ENCODE peak calls at places on chromosomes 4 and X, in seven cellular contexts. J is suprapubic skin, Y is pancreas, X is thoracic aorta, Q is fibroblast of lung, N is IMR-90, O is breast epithelium. F is an unnamed sample. For H3K4me1, the result is how much of the 10 kb centered on the place peaks cover.

GRCh38 chr4:78654809-78655208 is 103.2 kb downstream of the ANXA3 start:
- DNase-seq in Y (no peak), O (no peak), J (no peak), X (no peak), Q (peak), N (peak), F (no peak)

GRCh38 chrX:150269613-150270254 is 93.4 kb upstream of the MAMLD1 start:
- DNase-seq in X (no peak), O (no peak), Y (no peak), J (no peak), Q (peak), N (no peak), F (no peak)

GRCh38 chr4:131309628-131310027 is 1839.5 kb upstream of the PCDH10 start:
- DNase-seq in N (no peak), O (no peak), J (no peak), X (no peak), Y (no peak), Q (no peak), F (no peak)

GRCh38 chr4:83356899-83357661 is 22.4 kb upstream of the HPSE start:
- DNase-seq in Y (no peak), O (no peak), J (no peak), Q (peak), X (no peak), N (peak), F (no peak)

GRCh38 chr4:25098964-25099843 is 61.0 kb downstream of the SEPSECS start:
- DNase-seq in Y (no peak), Q (peak), O (no peak), N (peak), J (no peak), X (no peak), F (peak)

GRCh38 chr4:66014146-66014765 is 344.0 kb upstream of the EPHA5 start:
- DNase-seq in O (no peak), N (no peak), Y (no peak), J (no peak), X (no peak), Q (no peak), F (no peak)

GRCh38 chr4:77031544-77031943 is 44.2 kb downstream of the CCNI start:
- DNase-seq in Y (no peak), Q (no peak), J (no peak), N (no peak), X (no peak), O (no peak), F (no peak)

GRCh38 chrX:33128048-33128805 is 83.1 kb downstream of the DMD start:
- DNase-seq in J (no peak), Q (no peak), X (no peak), O (no peak), N (no peak), Y (no peak), F (no peak)

GRCh38 chr4:8157944-8158709 is 486 bp downstream of the ABLIM2 start:
- DNase-seq in X (no peak), J (no peak), N (no peak), Q (no peak), O (no peak), Y (no peak), F (no peak)

GRCh38 chr4:162017863-162018262 is 145.9 kb downstream of the FSTL5 start:
- DNase-seq in O (no peak), N (no peak), Y (no peak), J (no peak), Q (no peak), X (no peak), F (no peak)

GRCh38 chr4:120561648-120562047 is 360.9 kb downstream of the PRDM5 start:
- DNase-seq in J (no peak), Y (no peak), X (no peak), O (no peak), N (no peak), Q (no peak), F (no peak)

GRCh38 chr4:1339489-1339888 is 7.5 kb upstream of the UVSSA start:
- DNase-seq in X (no peak), Q (no peak), Y (no peak), N (no peak), J (no peak), O (no peak), F (no peak)

GRCh38 chrX:119230850-119231249 is 5.2 kb upstream of the PGRMC1 start:
- DNase-seq in J (no peak), X (no peak), Q (peak), O (no peak), N (no peak), Y (no peak), F (no peak)

GRCh38 chrX:148612431-148612830 is 112.0 kb downstream of the AFF2 start:
- DNase-seq in N (no peak), X (no peak), O (no peak), Q (no peak), Y (no peak), J (no peak), F (no peak)

GRCh38 chr4:106584590-106584989 is 216.0 kb upstream of the GIMD1 start:
- DNase-seq in Y (no peak), X (no peak), N (peak), Q (peak), J (no peak), O (no peak), F (no peak)
- H3K4me1 ChIP-seq in Y (under half), X (under half), N (under half), Q (under half), J (under half), O (under half), F (under half)

DNA sequence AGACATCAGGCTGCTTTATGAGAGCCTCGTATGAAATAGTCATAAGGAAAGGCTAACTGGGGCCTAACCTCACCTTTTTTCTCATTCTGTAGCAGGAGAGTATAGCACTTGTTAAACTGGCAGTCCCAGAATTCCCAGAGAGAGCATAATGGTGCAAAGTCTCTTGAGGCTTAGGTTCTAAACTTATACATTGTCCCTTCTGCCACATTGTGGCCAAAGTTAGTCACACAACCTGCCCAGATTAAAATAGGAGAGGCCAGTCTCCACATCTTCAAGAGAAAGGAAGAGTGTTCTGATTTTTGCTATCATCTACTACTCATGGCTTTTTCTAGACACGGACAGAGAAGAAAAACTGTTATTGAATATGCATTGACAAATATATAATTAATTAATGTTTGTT is 1588.9 kb upstream of the PCDH7 start:
- DNase-seq in Y (no peak), Q (no peak), J (no peak), O (no peak), N (peak), X (no peak), F (no peak)
- TF ChIP-seq CTCF in Y (no peak), Q (no peak), J (no peak), O (no peak), N (no peak), X (no peak), F (no peak)

GRCh38 chr4:42655921-42656735 is 777 bp downstream of the ATP8A1 start:
- DNase-seq in O (peak), Q (no peak), Y (peak), X (no peak), N (no peak), J (peak), F (peak)

GRCh38 chr4:42655248-42655647 is 1.7 kb downstream of the ATP8A1 start:
- DNase-seq in O (no peak), J (no peak), Q (no peak), X (no peak), Y (no peak), N (no peak), F (no peak)

GRCh38 chr4:42656736-42656985 is 244 bp downstream of the ATP8A1 start:
- DNase-seq in Q (no peak), Y (no peak), N (no peak), O (no peak), X (no peak), J (no peak), F (no peak)

GRCh38 chr4:42653606-42654560 is 3.0 kb downstream of the ATP8A1 start:
- DNase-seq in J (no peak), Q (peak), O (no peak), Y (no peak), X (no peak), N (no peak), F (no peak)

GRCh38 chr4:42654606-42655005 is 2.3 kb downstream of the ATP8A1 start:
- DNase-seq in J (no peak), O (no peak), Y (no peak), Q (peak), N (peak), X (no peak), F (no peak)
- H3K27ac ChIP-seq in J (no peak), O (no peak), Y (peak), Q (no peak), N (no peak), X (peak), F (peak)

GRCh38 chr4:185834088-185834487 is 22.1 kb upstream of the SORBS2 start:
- DNase-seq in N (no peak), J (no peak), Y (no peak), Q (no peak), X (no peak), O (no peak), F (no peak)
- H3K4me1 ChIP-seq in N (under half), J (under half), Y (half or more), Q (under half), X (under half), O (under half), F (under half)

DNA sequence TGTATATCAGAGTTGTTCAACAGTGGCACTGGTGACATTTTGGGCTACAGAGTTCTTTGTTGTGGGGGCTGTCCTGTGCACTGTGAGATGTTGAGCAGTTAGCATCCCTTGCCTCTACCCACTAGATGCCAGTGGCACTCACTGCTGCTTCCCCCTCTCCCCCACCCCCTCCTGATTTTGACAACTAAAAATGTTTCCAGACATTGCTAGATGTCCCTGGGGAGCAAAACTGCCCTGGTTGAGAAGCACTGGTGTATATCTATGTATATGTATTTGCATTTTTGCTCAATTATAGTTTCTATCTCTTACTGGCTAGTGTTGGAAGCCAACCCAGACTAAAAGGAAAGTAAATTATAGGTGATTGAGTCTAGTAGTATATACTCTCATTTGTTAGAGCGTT is 2.4 kb downstream of the TMEM131L start:
- DNase-seq in J (no peak), N (no peak), Y (no peak), O (no peak), X (no peak), Q (no peak), F (no peak)
- TF ChIP-seq CTCF in J (no peak), N (no peak), Y (no peak), O (no peak), X (no peak), Q (no peak), F (no peak)

GRCh38 chrX:23952984-23953907 is 45.4 kb downstream of the CXorf58 start:
- DNase-seq in J (no peak), O (no peak), X (no peak), Q (no peak), N (no peak), Y (no peak), F (peak)
- H3K27ac ChIP-seq in J (no peak), O (no peak), X (no peak), Q (no peak), N (no peak), Y (no peak), F (peak)

GRCh38 chr4:183376381-183376780 is 54.2 kb upstream of the CLDN24 start:
- DNase-seq in Y (no peak), X (no peak), O (no peak), Q (no peak), N (no peak), J (no peak), F (no peak)

GRCh38 chr4:183377491-183377890 is 55.3 kb upstream of the CLDN24 start:
- DNase-seq in N (no peak), X (no peak), Q (no peak), J (no peak), Y (no peak), O (no peak), F (no peak)

GRCh38 chr4:183370786-183371185 is 48.6 kb upstream of the CLDN24 start:
- DNase-seq in N (no peak), Y (no peak), O (no peak), Q (no peak), J (no peak), X (no peak), F (no peak)

GRCh38 chr4:183380901-183381300 is 58.7 kb upstream of the CLDN24 start:
- DNase-seq in O (no peak), J (no peak), Y (no peak), Q (no peak), X (no peak), N (no peak), F (no peak)

GRCh38 chr4:183375156-183375555 is 52.9 kb upstream of the CLDN24 start:
- DNase-seq in X (no peak), J (no peak), N (no peak), Q (no peak), Y (no peak), O (no peak), F (no peak)
- H3K4me1 ChIP-seq in X (under half), J (under half), N (under half), Q (under half), Y (under half), O (under half), F (under half)

DNA sequence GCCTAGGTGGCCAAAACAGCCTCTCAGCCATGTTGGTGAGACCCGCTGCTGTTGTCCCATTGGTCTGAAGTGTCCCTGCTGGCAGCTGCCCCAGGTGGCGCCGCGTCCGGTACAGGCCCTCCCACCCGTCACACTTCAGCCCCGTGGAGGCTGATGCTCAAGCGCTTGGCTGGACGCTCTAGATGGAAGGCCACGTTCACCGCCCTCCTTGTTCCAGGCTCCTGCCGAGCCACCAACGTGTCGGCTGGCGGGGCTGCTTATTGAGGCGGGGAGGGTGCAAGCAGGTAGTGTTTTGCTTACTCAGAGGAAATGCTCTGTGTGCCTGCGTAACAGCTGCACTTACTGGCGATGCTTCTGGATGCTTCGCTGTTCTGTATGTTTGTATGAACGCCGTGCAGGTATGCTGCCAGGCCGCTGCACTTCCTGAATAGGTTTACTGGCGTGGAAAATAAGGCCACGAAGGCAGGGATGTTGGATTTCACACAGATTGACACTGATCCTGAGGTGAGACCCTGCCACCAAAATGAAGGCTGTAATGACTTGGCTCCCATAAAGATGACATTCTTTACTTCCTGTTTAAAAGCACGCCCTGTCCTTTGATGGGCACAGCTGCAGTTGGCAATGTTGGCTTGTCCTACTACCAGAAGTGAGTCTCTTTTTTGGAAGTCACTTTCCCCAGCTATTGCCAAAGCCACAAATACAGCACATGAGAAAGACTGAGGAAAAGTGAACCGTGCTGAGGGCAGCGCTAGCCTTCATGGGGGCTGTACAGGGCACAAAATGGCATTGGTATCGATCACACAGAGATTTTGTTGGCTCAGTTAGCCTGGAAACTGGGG is 21.0 kb upstream of the CLCN4 start:
- DNase-seq in Y (no peak), J (no peak), Q (no peak), O (no peak), N (no peak), X (no peak), F (no peak)
- TF ChIP-seq CTCF in Y (no peak), J (no peak), Q (no peak), O (no peak), N (no peak), X (no peak), F (no peak)